ENCODE peak calls at places on chromosomes 6 and 20, in ten cellular contexts. J, M, B, N, Q, F, U, G, E and S are unnamed samples.

GRCh38 chr6:153727910-153728309 is 311.1 kb upstream of the OPRM1 start:
- DNase-seq in N (no peak), Q (no peak), B (no peak), E (no peak), U (no peak), J (no peak), G (peak), M (no peak), F (no peak), S (no peak)

GRCh38 chr20:32966382-32966781 is 37.9 kb downstream of the SUN5 start:
- DNase-seq in G (no peak), Q (no peak), M (no peak), B (no peak), N (no peak), U (no peak), F (no peak), E (no peak), J (no peak), S (no peak)

GRCh38 chr6:148242180-148242579 is 100.5 kb upstream of the SASH1 start:
- DNase-seq in G (no peak), J (no peak), N (no peak), F (no peak), B (no peak), U (no peak), Q (no peak), E (no peak), M (no peak), S (no peak)

GRCh38 chr6:129575378-129576118 is 134.4 kb downstream of the ARHGAP18 start:
- DNase-seq in G (peak), E (peak), J (no peak), F (no peak), U (peak), M (no peak), B (no peak), N (no peak), Q (peak), S (peak)

GRCh38 chr6:45416700-45417099 is 39.0 kb upstream of the SUPT3H start:
- DNase-seq in B (no peak), E (no peak), J (no peak), Q (no peak), F (no peak), G (no peak), M (no peak), N (no peak), U (no peak), S (no peak)

GRCh38 chr20:59752101-59752586 is 147.8 kb downstream of the PHACTR3 start:
- DNase-seq in E (no peak), N (no peak), G (no peak), M (no peak), F (no peak), Q (no peak), U (peak), J (no peak), B (no peak), S (no peak)

GRCh38 chr6:136579800-136580199 is 29.6 kb upstream of the MAP7 start:
- DNase-seq in M (no peak), B (no peak), G (no peak), F (no peak), U (no peak), Q (no peak), J (no peak), E (no peak), N (no peak), S (no peak)

GRCh38 chr6:75210885-75211739 is 5.3 kb upstream of the COL12A1 start:
- DNase-seq in B (peak), F (peak), E (no peak), N (peak), Q (peak), G (no peak), J (peak), U (peak), M (no peak), S (peak)

GRCh38 chr20:37670426-37670825 is 23.4 kb upstream of the CTNNBL1 start:
- DNase-seq in B (no peak), N (no peak), U (peak), F (no peak), Q (no peak), M (no peak), G (no peak), J (no peak), E (no peak), S (no peak)

GRCh38 chr20:56368351-56369134 is 9.8 kb downstream of the FAM210B start:
- DNase-seq in N (no peak), Q (no peak), M (no peak), F (no peak), U (no peak), G (no peak), B (no peak), E (no peak), J (no peak), S (no peak)

GRCh38 chr20:38220587-38220986 is 39.9 kb downstream of the KIAA1755 start:
- DNase-seq in G (no peak), U (no peak), Q (no peak), B (no peak), F (no peak), E (no peak), J (no peak), M (no peak), N (no peak), S (no peak)

GRCh38 chr6:102114402-102114801 is 720.9 kb downstream of the GRIK2 start:
- DNase-seq in M (no peak), E (no peak), F (no peak), J (no peak), B (no peak), U (no peak), G (no peak), N (no peak), Q (no peak), S (peak)

GRCh38 chr20:18288748-18289705 is 700 bp downstream of the ZNF133 start:
- DNase-seq in F (no peak), J (no peak), U (no peak), Q (peak), G (no peak), M (no peak), E (peak), N (peak), B (no peak), S (no peak)

GRCh38 chr20:59018817-59019216 is 412 bp upstream of the TUBB1 start:
- DNase-seq in Q (no peak), J (no peak), M (no peak), U (no peak), G (no peak), E (no peak), B (peak), F (no peak), N (no peak), S (no peak)

GRCh38 chr6:155882527-155883333 is 427.1 kb upstream of the NOX3 start:
- DNase-seq in F (no peak), G (no peak), B (no peak), Q (no peak), J (no peak), U (no peak), E (no peak), M (no peak), N (no peak), S (no peak)

GRCh38 chr6:129844118-129844891 is 16.8 kb downstream of the TMEM244 start:
- DNase-seq in Q (no peak), U (no peak), N (no peak), G (no peak), B (no peak), E (no peak), J (no peak), M (peak), F (no peak), S (no peak)

GRCh38 chr6:77173472-77174074 is 289.7 kb downstream of the HTR1B start:
- DNase-seq in F (no peak), Q (no peak), E (no peak), B (no peak), G (no peak), M (no peak), N (no peak), U (no peak), J (no peak), S (no peak)

GRCh38 chr6:112296122-112296521 is 41.8 kb upstream of the LAMA4 start:
- DNase-seq in E (peak), G (no peak), Q (peak), M (no peak), N (no peak), B (no peak), J (no peak), F (no peak), U (no peak), S (no peak)

GRCh38 chr6:147643341-147644200 is 135.1 kb downstream of the SAMD5 start:
- DNase-seq in M (no peak), U (no peak), N (no peak), G (no peak), B (no peak), F (no peak), Q (no peak), E (no peak), J (no peak), S (no peak)

GRCh38 chr20:17793986-17794385 is 94.2 kb downstream of the BANF2 start:
- DNase-seq in J (no peak), U (no peak), F (no peak), N (no peak), M (no peak), G (no peak), Q (no peak), E (no peak), B (no peak), S (no peak)

GRCh38 chr6:121437861-121438651 is 2.6 kb downstream of the GJA1 start:
- DNase-seq in G (peak), F (no peak), N (no peak), U (no peak), E (peak), M (no peak), Q (no peak), J (no peak), B (no peak), S (no peak)

GRCh38 chr6:62323818-62324217 is 37.8 kb upstream of the KHDRBS2 start:
- DNase-seq in E (no peak), M (no peak), U (no peak), J (no peak), Q (no peak), G (no peak), N (no peak), B (no peak), F (no peak), S (no peak)

GRCh38 chr20:6828794-6829423 is 61.4 kb downstream of the BMP2 start:
- DNase-seq in Q (peak), J (no peak), G (peak), N (no peak), B (peak), M (peak), F (no peak), U (peak), E (peak), S (peak)

GRCh38 chr20:63097336-63097831 is 90.6 kb upstream of the BHLHE23 start:
- DNase-seq in N (no peak), J (no peak), B (no peak), G (no peak), F (no peak), E (no peak), M (no peak), U (no peak), Q (no peak), S (no peak)

GRCh38 chr6:118668761-118669411 is 17.5 kb upstream of the CEP85L start:
- DNase-seq in Q (peak), G (peak), F (no peak), E (no peak), J (no peak), U (no peak), B (no peak), M (no peak), N (no peak), S (no peak)